ENCODE peak calls at places on chromosomes 5 and 9, in five cellular contexts. C is cardiac muscle cell, V is upper lobe of left lung, J is A549, S is nephron progenitor cell. Y is an unnamed sample.

GRCh38 chr5:61346511-61346910 is 14.5 kb downstream of the ZSWIM6 start:
- DNase-seq in C (no peak), V (no peak), J (no peak), S (no peak), Y (no peak)

GRCh38 chr9:91659529-91660294 is 236.1 kb upstream of the NFIL3 start:
- DNase-seq in C (peak; percentile 44), V (no peak), J (peak; percentile 35), S (peak; percentile 32), Y (no peak)

GRCh38 chr5:82388186-82388585 is 110.0 kb upstream of the RPS23 start:
- DNase-seq in C (peak; percentile 88), V (no peak), J (no peak), S (no peak), Y (no peak)

GRCh38 chr5:106171708-106172107 is 1499.0 kb downstream of the EFNA5 start:
- DNase-seq in C (peak; percentile 14), V (no peak), J (no peak), S (no peak), Y (no peak)

GRCh38 chr5:111063709-111064322 is 7.7 kb upstream of the TSLP start:
- DNase-seq in C (peak; percentile 23), V (no peak), J (no peak), S (no peak), Y (no peak)

GRCh38 chr5:132261881-132262845 is 4.7 kb downstream of the PDLIM4 start:
- DNase-seq in C (no peak), V (no peak), J (no peak), S (no peak), Y (no peak)

GRCh38 chr5:37771731-37772130 is 68.1 kb downstream of the GDNF start:
- DNase-seq in C (peak; percentile 83), V (no peak), J (no peak), S (no peak), Y (no peak)

GRCh38 chr9:68685770-68686169 is 19.3 kb upstream of the PIP5K1B start:
- DNase-seq in C (peak; percentile 9), V (no peak), J (peak; percentile 30), S (no peak), Y (peak; percentile 27)

GRCh38 chr9:132268725-132269352 is 85.9 kb downstream of the SETX start:
- DNase-seq in C (peak; percentile 74), V (no peak), J (peak; percentile 58), S (peak; percentile 83), Y (peak; percentile 48)

GRCh38 chr9:134205636-134206316 is 41.4 kb upstream of the RNU6ATAC start:
- DNase-seq in C (peak; percentile 94), V (no peak), J (no peak), S (no peak), Y (no peak)

GRCh38 chr5:14415516-14416074 is 166.0 kb upstream of the OTULINL start:
- DNase-seq in C (no peak), V (no peak), J (no peak), S (no peak), Y (no peak)

GRCh38 chr5:102826629-102827028 is 71.5 kb downstream of the PAM start:
- DNase-seq in C (no peak), V (no peak), J (no peak), S (no peak), Y (no peak)

GRCh38 chr5:144484124-144484897 is 313.6 kb downstream of the KCTD16 start:
- DNase-seq in C (no peak), V (no peak), J (no peak), S (no peak), Y (no peak)

GRCh38 chr5:140262221-140262620 is 40.7 kb downstream of the PFDN1 start:
- DNase-seq in C (no peak), V (no peak), J (no peak), S (no peak), Y (no peak)

GRCh38 chr5:140260089-140260656 is 42.7 kb downstream of the PFDN1 start:
- DNase-seq in C (no peak), V (no peak), J (no peak), S (no peak), Y (no peak)

GRCh38 chr5:140262839-140263238 is 40.1 kb downstream of the PFDN1 start:
- DNase-seq in C (no peak), V (no peak), J (no peak), S (no peak), Y (no peak)

GRCh38 chr5:140259509-140259908 is 43.4 kb downstream of the PFDN1 start:
- DNase-seq in C (no peak), V (no peak), J (no peak), S (no peak), Y (no peak)

DNA sequence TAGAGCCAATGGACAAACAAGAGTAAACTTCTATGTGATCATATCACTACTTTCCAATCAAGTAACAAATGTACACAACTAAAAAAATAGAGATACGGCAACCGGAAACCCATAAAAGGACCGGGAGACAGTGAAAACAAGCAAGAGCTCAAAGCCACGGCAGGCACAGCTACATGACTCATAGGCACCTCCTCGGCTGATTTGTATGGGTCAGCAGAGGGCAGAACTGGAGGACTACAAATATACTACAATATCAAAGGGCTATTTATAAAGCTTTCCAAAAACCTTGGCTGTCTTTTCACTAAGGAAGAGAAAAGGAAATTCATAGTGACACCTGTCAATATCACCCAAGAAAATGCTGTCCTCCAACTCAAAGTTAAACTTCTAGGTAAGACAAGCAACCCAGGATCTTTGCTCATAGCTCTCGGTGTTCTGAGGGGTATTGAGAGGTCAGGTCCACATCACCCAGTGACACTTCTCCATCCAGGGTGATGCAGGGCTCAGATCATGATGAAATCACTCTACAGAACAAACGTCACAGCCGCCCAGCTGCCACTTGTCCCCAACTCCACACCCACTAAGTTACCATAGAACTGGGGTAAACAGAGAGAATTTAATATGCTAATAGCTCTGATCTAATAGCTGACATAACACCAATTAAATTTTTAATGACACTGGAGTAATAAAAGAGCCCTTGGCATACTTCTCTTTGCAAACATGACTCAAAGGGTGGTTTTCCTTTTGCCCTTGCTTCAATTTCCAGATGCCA is 41.3 kb downstream of the PFDN1 start:
- DNase-seq in C (peak; percentile 85), V (no peak), J (peak; percentile 93), S (no peak), Y (no peak)
- TF ChIP-seq CTCF in C (peak; percentile 24), V (no peak), J (no peak), S (no peak), Y (no peak)

GRCh38 chr9:120869726-120870125 is 7.3 kb downstream of the PHF19 start:
- DNase-seq in C (no peak), V (no peak), J (no peak), S (no peak), Y (no peak)

GRCh38 chr9:120867676-120868338 is 9.2 kb downstream of the PHF19 start:
- DNase-seq in C (no peak), V (no peak), J (no peak), S (no peak), Y (no peak)

GRCh38 chr9:120869360-120869687 is 7.7 kb downstream of the PHF19 start:
- DNase-seq in C (no peak), V (no peak), J (no peak), S (no peak), Y (no peak)

GRCh38 chr9:120868339-120868675 is 8.7 kb downstream of the PHF19 start:
- DNase-seq in C (no peak), V (no peak), J (no peak), S (no peak), Y (no peak)

DNA sequence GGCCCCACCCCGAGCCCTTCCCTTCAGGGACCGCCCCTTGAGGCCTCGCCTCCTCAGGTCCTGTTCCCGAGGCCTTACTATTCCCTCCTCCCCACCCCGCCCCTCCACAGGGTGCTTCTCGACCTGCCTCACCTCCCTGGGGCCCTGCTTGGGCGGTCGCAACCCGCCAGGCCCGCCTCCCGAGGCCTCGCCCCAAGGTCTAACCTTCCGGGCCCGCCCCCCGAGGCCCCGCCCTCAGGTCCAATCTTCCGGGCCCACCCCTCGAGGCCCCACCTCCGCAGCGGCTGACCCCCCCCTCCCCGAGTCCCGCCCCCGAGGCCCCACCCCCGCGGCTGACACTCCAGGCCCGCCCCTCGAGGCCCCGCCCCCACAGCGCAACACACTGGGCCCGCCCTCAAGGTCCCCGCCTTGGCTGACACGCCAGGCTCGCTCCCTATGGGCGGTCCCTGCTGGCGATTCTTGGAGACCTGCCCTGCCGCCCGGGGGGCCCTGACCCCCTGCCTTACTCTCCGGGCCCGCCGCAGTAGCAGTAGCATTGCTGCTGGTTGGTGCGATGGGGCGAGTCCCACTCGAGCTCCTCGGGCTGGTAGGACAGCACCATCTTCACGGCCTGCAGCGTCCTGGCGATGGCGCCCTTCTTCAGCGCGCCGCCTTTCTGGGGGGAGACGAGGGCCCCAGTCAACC is 8.2 kb downstream of the PHF19 start:
- DNase-seq in C (peak; percentile 98), V (peak; percentile 99), J (peak; percentile 96), S (peak; percentile 98), Y (peak; percentile 96)
- TF ChIP-seq CTCF in C (peak; percentile 56), V (peak; percentile 50), J (peak; percentile 51), S (peak; percentile 6), Y (no peak)

DNA sequence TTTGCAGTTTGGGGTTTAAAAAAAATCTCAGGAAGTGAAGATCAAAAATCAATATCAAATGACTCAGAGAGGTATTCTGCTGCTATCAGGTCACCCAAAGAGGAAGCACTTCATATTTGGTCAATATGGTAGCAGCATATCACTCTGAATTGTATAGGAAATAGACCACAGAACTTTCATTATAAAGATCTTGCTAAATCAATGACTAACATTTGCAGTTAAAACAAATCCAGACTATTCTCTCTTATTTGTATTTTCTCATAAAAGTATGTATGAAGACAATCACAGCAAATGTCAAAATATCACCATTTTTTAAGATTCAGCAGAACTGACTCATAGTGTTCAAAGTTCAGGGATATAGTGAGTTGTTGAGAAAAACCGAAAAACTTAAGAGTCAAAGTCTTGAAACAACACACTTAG is 105.8 kb upstream of the PCSK1 start:
- DNase-seq in C (no peak), V (no peak), J (no peak), S (no peak), Y (no peak)
- TF ChIP-seq CTCF in C (no peak), V (no peak), J (no peak), S (no peak), Y (no peak)

GRCh38 chr5:157069949-157070348 is 11.0 kb upstream of the HAVCR1 start:
- DNase-seq in C (no peak), V (no peak), J (no peak), S (no peak), Y (no peak)
- TF ChIP-seq CTCF in C (no peak), V (no peak), J (no peak), S (peak; percentile 10), Y (no peak)

DNA sequence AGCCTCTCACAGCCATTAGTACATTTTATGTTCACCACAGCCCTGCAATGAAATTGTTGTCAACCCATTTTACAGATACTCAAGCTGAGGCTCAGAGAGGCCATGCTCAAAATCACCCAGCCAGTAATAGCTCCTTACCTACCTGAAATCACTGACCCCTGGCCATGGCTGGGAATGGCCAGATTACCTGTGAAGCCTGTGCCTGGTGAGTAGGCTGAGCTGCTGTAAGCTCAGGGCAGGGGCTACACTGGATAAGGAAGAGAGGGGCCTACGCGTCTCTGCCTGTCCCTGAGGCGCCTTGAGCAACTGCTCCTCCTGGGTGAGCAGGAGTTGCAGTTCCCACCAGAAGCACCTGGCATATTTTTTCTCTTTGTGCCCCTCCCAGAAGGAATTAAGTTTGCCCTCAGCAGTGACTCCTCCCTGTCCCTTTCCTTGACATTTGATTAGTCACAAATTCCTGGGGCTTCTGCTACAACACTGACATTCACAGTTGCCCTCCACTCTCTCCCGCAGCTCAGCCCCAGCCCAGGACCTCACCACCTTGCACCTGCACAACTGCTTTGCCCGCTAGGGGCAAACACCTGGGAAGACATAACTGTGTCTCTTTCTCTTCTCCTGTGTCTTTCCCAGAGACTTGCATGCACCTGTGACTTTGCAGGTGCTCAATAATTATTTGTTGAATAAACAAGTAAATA is 5.7 kb downstream of the CLTB start:
- DNase-seq in C (no peak), V (no peak), J (no peak), S (no peak), Y (no peak)
- TF ChIP-seq CTCF in C (no peak), V (no peak), J (no peak), S (no peak), Y (no peak)

GRCh38 chr5:168992687-168993086 is 308.3 kb downstream of the SLIT3 start:
- DNase-seq in C (no peak), V (no peak), J (no peak), S (peak; percentile 36), Y (no peak)
- TF ChIP-seq CTCF in C (peak; percentile 21), V (peak; percentile 24), J (peak; percentile 37), S (peak; percentile 29), Y (no peak)

GRCh38 chr5:151065609-151066008 is 15.2 kb downstream of the TNIP1 start:
- DNase-seq in C (no peak), V (no peak), J (no peak), S (no peak), Y (no peak)
- TF ChIP-seq CTCF in C (no peak), V (no peak), J (no peak), S (no peak), Y (no peak)